ENCODE peak calls at places on chromosomes 12 and 14, in eight cellular contexts. L is HFF-Myc, D is IMR-90, O is stomach, I is neural crest cell, J is AG04449, P is Calu3, M is endothelial cell. R is an unnamed sample.

GRCh38 chr12:26769611-26770010 is 63.4 kb downstream of the ITPR2 start:
- DNase-seq in P (no peak), I (no peak), L (no peak), J (no peak), D (no peak), M (no peak), O (no peak), R (no peak)

GRCh38 chr14:104421892-104422291 is 157.7 kb upstream of the C14orf180 start:
- DNase-seq in D (no peak), L (no peak), M (no peak), I (no peak), O (no peak), P (no peak), J (no peak), R (no peak)

GRCh38 chr14:30551460-30551859 is 7.5 kb upstream of the G2E3 start:
- DNase-seq in O (no peak), D (peak), L (no peak), M (no peak), J (no peak), I (no peak), P (no peak), R (no peak)

GRCh38 chr12:85147331-85147730 is 111.2 kb downstream of the LRRIQ1 start:
- DNase-seq in I (no peak), P (no peak), D (no peak), L (no peak), M (no peak), O (no peak), J (no peak), R (no peak)

GRCh38 chr12:16299403-16299802 is 21.9 kb upstream of the SLC15A5 start:
- DNase-seq in P (no peak), D (peak), I (no peak), J (no peak), M (no peak), O (no peak), L (no peak), R (no peak)

GRCh38 chr12:32217354-32218310 is 111.0 kb downstream of the BICD1 start:
- DNase-seq in L (peak), D (peak), J (peak), M (no peak), P (no peak), O (no peak), I (no peak), R (no peak)

GRCh38 chr12:71214511-71215285 is 56.9 kb upstream of the TSPAN8 start:
- DNase-seq in O (no peak), M (no peak), P (peak), L (no peak), D (no peak), I (no peak), J (peak), R (no peak)

GRCh38 chr12:120115692-120116442 is 686 bp downstream of the RAB35 start:
- DNase-seq in P (peak), O (no peak), J (no peak), I (peak), M (peak), L (no peak), D (peak), R (no peak)

GRCh38 chr12:101719566-101719965 is 19.7 kb downstream of the SYCP3 start:
- DNase-seq in O (no peak), M (no peak), I (no peak), D (peak), L (no peak), P (no peak), J (no peak), R (no peak)

GRCh38 chr12:109962388-109962787 is 33.8 kb downstream of the GIT2 start:
- DNase-seq in M (no peak), I (no peak), P (no peak), D (no peak), L (no peak), O (no peak), J (no peak), R (no peak)

GRCh38 chr12:53737951-53738833 is 10.9 kb upstream of the CALCOCO1 start:
- DNase-seq in P (no peak), O (peak), J (no peak), M (peak), L (no peak), D (no peak), I (no peak), R (peak)

GRCh38 chr14:34081576-34082136 is 130.8 kb upstream of the EGLN3 start:
- DNase-seq in P (peak), D (peak), L (peak), I (no peak), O (peak), J (no peak), M (no peak), R (no peak)

GRCh38 chr14:42869681-42870080 is 1263.0 kb downstream of the LRFN5 start:
- DNase-seq in M (no peak), L (peak), D (peak), P (no peak), I (no peak), J (no peak), O (no peak), R (no peak)

GRCh38 chr12:88844426-88844825 is 264.2 kb upstream of the KITLG start:
- DNase-seq in I (no peak), P (no peak), L (no peak), J (no peak), M (no peak), D (no peak), O (no peak), R (peak)

GRCh38 chr12:53660064-53660463 is 15.8 kb downstream of the ATP5MC2 start:
- DNase-seq in M (no peak), L (no peak), P (no peak), O (no peak), I (no peak), J (no peak), D (no peak), R (no peak)

GRCh38 chr12:104524026-104524425 is 67.3 kb downstream of the CHST11 start:
- DNase-seq in M (no peak), L (peak), P (no peak), I (no peak), O (no peak), D (no peak), J (no peak), R (no peak)

GRCh38 chr12:115183752-115184151 is 499.8 kb upstream of the TBX3 start:
- DNase-seq in J (no peak), D (no peak), P (no peak), I (no peak), O (no peak), M (no peak), L (no peak), R (no peak)

GRCh38 chr12:3291939-3292338 is 199.1 kb upstream of the PRMT8 start:
- DNase-seq in D (no peak), M (no peak), O (no peak), J (no peak), P (no peak), L (no peak), I (no peak), R (no peak)

GRCh38 chr12:95908573-95908972 is 33.8 kb downstream of the CCDC38 start:
- DNase-seq in O (no peak), D (peak), L (no peak), P (no peak), M (no peak), I (no peak), J (no peak), R (no peak)

GRCh38 chr14:67636361-67636919 is 16.7 kb downstream of the ARG2 start:
- DNase-seq in P (no peak), M (no peak), O (no peak), J (peak), I (no peak), D (peak), L (no peak), R (no peak)

GRCh38 chr12:21296751-21297406 is 37.8 kb downstream of the SLCO1A2 start:
- DNase-seq in O (no peak), I (peak), L (peak), J (no peak), D (peak), M (no peak), P (peak), R (peak)

GRCh38 chr14:72560856-72561493 is 332.9 kb downstream of the DPF3 start:
- DNase-seq in D (no peak), P (no peak), O (no peak), L (no peak), I (no peak), M (no peak), J (no peak), R (no peak)

GRCh38 chr14:101499513-101499912 is 61.8 kb upstream of the DIO3 start:
- DNase-seq in L (no peak), M (no peak), O (peak), D (no peak), J (no peak), I (no peak), P (no peak), R (no peak)

GRCh38 chr14:33184587-33184986 is 245.9 kb downstream of the NPAS3 start:
- DNase-seq in O (no peak), J (no peak), L (peak), M (no peak), D (no peak), I (no peak), P (no peak), R (no peak)

GRCh38 chr12:10941369-10941768 is 2.3 kb upstream of the TAS2R14 start:
- DNase-seq in J (no peak), I (no peak), M (no peak), O (no peak), L (no peak), D (no peak), P (no peak), R (no peak)

GRCh38 chr12:65879878-65880277 is 55.6 kb downstream of the HMGA2 start:
- DNase-seq in O (no peak), P (no peak), M (no peak), J (peak), D (peak), I (no peak), L (no peak), R (no peak)

GRCh38 chr14:58200480-58200841 is 512 bp downstream of the ACTR10 start:
- DNase-seq in J (no peak), L (no peak), O (no peak), D (peak), I (no peak), P (no peak), M (no peak), R (no peak)

GRCh38 chr14:50539051-50539450 is 6.7 kb upstream of the MAP4K5 start:
- DNase-seq in O (no peak), M (no peak), P (no peak), L (no peak), I (no peak), D (no peak), J (no peak), R (no peak)

GRCh38 chr14:50544911-50545310 is 12.5 kb upstream of the MAP4K5 start:
- DNase-seq in P (no peak), J (no peak), D (no peak), I (no peak), O (peak), L (no peak), M (no peak), R (no peak)

GRCh38 chr14:50541159-50541567 is 8.8 kb upstream of the MAP4K5 start:
- DNase-seq in D (no peak), M (no peak), J (no peak), O (no peak), P (no peak), L (no peak), I (no peak), R (no peak)

GRCh38 chr14:50545618-50546017 is 13.2 kb upstream of the MAP4K5 start:
- DNase-seq in I (no peak), O (no peak), P (no peak), M (no peak), D (no peak), J (no peak), L (no peak), R (no peak)

DNA sequence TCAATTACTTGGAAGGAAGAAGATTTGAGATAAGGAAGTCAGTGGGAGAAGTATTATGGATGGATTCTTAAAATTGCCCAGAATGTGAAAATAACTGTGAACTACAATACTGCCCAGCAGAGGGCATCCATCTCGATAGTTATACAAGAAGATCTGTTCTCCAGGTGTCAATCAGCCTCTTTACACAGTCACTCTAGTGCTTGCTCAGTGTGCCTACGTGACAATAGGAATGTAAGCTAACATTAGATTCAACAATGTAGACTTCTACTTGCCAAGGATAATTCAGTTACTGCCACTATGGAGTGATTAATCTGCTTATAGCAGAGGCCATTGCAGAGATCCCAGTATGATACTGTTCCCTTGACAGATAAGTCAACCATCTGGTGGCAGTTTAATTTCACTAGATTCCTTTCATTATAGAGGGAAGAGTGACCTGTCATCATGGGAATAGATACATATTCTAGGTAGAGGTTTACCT is 10.6 kb upstream of the MAP4K5 start:
- DNase-seq in O (peak), D (peak), I (peak), L (no peak), J (no peak), M (peak), P (peak), R (peak)
- TF ChIP-seq CTCF in O (no peak), D (peak), I (peak), L (peak), J (peak), M (peak), P (no peak), R (peak)

GRCh38 chr12:122350444-122350843 is 72.0 kb downstream of the CLIP1 start:
- DNase-seq in M (no peak), D (peak), O (no peak), P (no peak), J (no peak), I (no peak), L (no peak), R (no peak)
- TF ChIP-seq CTCF in M (no peak), D (peak), O (no peak), P (no peak), J (peak), I (no peak), L (no peak), R (no peak)

GRCh38 chr12:57419495-57419894 is 11.3 kb downstream of the R3HDM2 start:
- DNase-seq in P (no peak), L (no peak), I (no peak), O (no peak), D (no peak), M (no peak), J (no peak), R (no peak)
- TF ChIP-seq CTCF in P (no peak), L (no peak), I (no peak), O (no peak), D (no peak), M (no peak), J (no peak), R (no peak)

DNA sequence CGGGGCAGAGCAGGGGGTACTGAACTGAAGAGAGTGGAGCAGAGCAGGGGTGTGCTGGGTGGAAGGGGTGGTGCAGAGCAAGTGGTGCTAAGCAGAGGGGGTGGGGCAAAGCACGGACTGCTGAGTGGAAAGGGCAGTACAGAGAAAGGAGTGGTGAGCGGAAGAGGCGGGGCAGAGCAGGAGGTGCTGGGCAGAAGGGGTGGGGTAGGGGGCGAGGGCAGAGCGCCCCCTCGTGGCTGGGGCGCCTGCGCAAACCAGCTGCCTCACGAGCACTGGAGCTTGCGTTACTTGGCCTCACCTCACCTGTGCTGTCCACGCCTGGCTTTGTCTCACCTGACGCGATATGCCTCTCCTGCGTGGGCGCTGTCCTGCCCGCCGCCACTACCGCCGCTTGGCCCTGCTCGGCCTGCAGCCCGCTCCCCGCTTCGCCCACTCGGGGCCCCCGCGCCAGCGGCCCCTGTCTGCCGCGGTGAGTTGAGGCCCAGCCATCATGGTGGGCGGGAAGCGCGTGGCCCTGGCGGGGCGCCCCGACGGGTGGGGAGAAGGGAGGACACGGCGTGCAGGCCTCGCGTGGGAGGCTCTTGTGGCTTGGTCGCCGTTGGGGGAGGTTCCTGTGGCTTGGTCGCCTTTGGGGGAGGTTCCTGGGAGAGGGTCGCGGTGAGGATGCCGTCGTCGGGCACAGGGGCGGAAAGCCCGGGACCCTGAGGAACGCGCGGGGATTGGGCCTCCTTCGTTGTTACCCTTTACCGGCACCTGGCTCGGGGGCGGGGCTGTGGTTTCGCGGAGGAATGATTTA is at the start of gene COX8C:
- DNase-seq in I (no peak), L (no peak), J (no peak), M (no peak), P (no peak), D (no peak), O (no peak), R (no peak)
- TF ChIP-seq CTCF in I (no peak), L (no peak), J (no peak), M (no peak), P (no peak), D (no peak), O (no peak), R (no peak)

DNA sequence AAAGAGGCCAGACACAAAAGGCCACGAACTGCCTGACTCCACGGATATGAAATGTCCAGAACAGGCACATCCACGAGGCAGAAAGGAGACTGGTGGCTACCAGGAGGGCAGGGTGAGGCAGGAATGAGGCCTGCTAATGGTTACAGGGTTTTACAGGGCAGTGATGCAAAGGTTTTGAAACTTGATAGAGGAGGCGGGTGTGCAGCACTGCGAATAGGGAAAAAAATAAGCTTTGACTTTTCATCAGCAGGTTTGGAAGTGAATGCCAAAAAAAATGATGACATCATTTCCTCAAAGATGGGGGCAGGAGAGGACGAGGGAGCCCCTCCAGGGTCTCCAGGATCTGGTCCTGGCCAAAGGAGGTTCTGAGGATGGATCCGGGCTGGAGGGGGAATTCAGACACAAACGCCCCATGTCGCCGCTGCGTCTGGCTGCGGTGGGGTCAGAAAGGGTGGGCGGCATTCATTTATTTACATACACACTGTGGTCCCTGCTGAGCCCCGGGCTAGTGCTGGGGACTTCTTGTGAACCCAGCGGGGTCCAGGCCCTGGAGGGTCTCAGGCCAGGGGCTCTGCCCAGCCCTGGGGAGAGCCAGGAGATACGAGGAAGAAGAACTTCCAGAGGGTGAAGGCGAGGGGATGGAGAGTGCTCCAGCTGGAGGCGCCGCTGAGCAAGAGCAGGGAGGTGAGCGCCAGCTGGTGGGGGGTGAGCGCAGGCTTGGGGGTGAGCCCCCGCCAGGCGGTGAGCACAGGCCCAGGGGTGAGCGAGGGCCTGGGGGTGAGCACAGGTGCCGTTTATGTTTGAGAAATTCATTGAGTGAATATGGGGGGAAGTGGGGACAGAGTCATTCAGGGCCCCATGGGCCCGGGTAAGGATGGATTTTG is 68.3 kb downstream of the NCOR2 start:
- DNase-seq in O (no peak), P (no peak), I (no peak), M (no peak), L (no peak), D (peak), J (no peak), R (no peak)
- TF ChIP-seq CTCF in O (no peak), P (no peak), I (no peak), M (no peak), L (peak), D (no peak), J (no peak), R (no peak)

GRCh38 chr12:98644433-98644711 is 216 bp downstream of the IKBIP start:
- DNase-seq in L (no peak), J (no peak), I (no peak), D (no peak), O (peak), M (peak), P (no peak), R (no peak)
- TF ChIP-seq CTCF in L (no peak), J (no peak), I (no peak), D (peak), O (no peak), M (no peak), P (no peak), R (no peak)

GRCh38 chr14:70827366-70828151 is 18.2 kb upstream of the MAP3K9 start:
- DNase-seq in L (no peak), M (no peak), I (no peak), D (no peak), P (no peak), J (no peak), O (no peak), R (no peak)
- TF ChIP-seq CTCF in L (no peak), M (no peak), I (no peak), D (peak), P (no peak), J (no peak), O (no peak), R (no peak)

DNA sequence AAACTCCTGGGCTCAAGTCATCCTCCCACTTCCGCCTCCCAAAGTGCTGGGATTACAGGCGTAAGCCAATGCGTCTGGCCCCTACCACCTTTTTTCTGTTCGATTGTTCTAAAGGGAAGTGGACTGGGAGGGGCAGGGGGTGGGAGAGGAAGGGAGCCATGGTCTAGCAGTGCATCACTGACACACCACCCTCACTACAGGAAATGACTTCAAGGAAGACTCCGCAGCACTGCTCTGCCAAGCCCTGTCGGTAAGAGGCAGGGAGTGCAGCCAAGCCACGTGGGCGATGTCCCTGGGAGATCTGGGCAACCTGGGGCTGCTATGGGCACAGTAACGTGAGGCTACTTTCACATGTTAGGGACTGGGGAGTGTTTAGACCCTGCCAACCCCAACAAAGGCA is 18.0 kb downstream of the LRRC74A start:
- DNase-seq in I (no peak), D (peak), J (no peak), P (peak), M (peak), L (peak), O (peak), R (no peak)
- TF ChIP-seq CTCF in I (no peak), D (no peak), J (no peak), P (no peak), M (no peak), L (peak), O (no peak), R (no peak)